ENCODE peak calls at places on chromosome 16, in ten cellular contexts. One of them, this sample, is unnamed.

GRCh38 chr16:58155839-58156238 is 26.7 kb upstream of the CFAP20 start:
- ATAC-seq in left cardiac atrium: no peak
- ATAC-seq in right cardiac atrium: no peak
- ATAC-seq in left ventricle myocardium superior: no peak
- ATAC-seq in Right ventricle myocardium superior: no peak
- ATAC-seq in RWPE2: no peak
- ATAC-seq in A549: no peak
- ATAC-seq in CD4-positive, CD25-positive, alpha-beta regulatory T cell: no peak
- ATAC-seq in activated CD8-positive, alpha-beta memory T cell treated with anti-CD3 and anti-CD28 coated beads, Interleukin-2, amount 10 ng/mL, durations not matched to agents 7 days and 5 days: no peak
- ATAC-seq in heart right ventricle: no peak
- ATAC-seq in this sample: no peak

GRCh38 chr16:27193300-27193990 is 9.9 kb upstream of the KDM8 start:
- ATAC-seq in left cardiac atrium: no peak
- ATAC-seq in right cardiac atrium: no peak
- ATAC-seq in left ventricle myocardium superior: no peak
- ATAC-seq in Right ventricle myocardium superior: no peak
- ATAC-seq in RWPE2: no peak
- ATAC-seq in A549: no peak
- ATAC-seq in CD4-positive, CD25-positive, alpha-beta regulatory T cell: no peak
- ATAC-seq in activated CD8-positive, alpha-beta memory T cell treated with anti-CD3 and anti-CD28 coated beads, Interleukin-2, amount 10 ng/mL, durations not matched to agents 7 days and 5 days: no peak
- ATAC-seq in heart right ventricle: no peak
- ATAC-seq in this sample: no peak

GRCh38 chr16:5621826-5622225 is 524.2 kb upstream of the EEF2KMT start:
- ATAC-seq in left cardiac atrium: no peak
- ATAC-seq in right cardiac atrium: no peak
- ATAC-seq in left ventricle myocardium superior: no peak
- ATAC-seq in Right ventricle myocardium superior: no peak
- ATAC-seq in RWPE2: no peak
- ATAC-seq in A549: no peak
- ATAC-seq in CD4-positive, CD25-positive, alpha-beta regulatory T cell: no peak
- ATAC-seq in activated CD8-positive, alpha-beta memory T cell treated with anti-CD3 and anti-CD28 coated beads, Interleukin-2, amount 10 ng/mL, durations not matched to agents 7 days and 5 days: no peak
- ATAC-seq in heart right ventricle: no peak
- ATAC-seq in this sample: no peak

GRCh38 chr16:1094601-1095449 is 1.2 kb downstream of the C1QTNF8 start:
- ATAC-seq in left cardiac atrium: no peak
- ATAC-seq in right cardiac atrium: no peak
- ATAC-seq in left ventricle myocardium superior: no peak
- ATAC-seq in Right ventricle myocardium superior: no peak
- ATAC-seq in RWPE2: peak
- ATAC-seq in A549: peak
- ATAC-seq in CD4-positive, CD25-positive, alpha-beta regulatory T cell: no peak
- ATAC-seq in activated CD8-positive, alpha-beta memory T cell treated with anti-CD3 and anti-CD28 coated beads, Interleukin-2, amount 10 ng/mL, durations not matched to agents 7 days and 5 days: no peak
- ATAC-seq in heart right ventricle: no peak
- ATAC-seq in this sample: no peak

GRCh38 chr16:9138731-9139501 is 47.5 kb downstream of the HAPSTR1 start:
- ATAC-seq in left cardiac atrium: peak
- ATAC-seq in right cardiac atrium: peak
- ATAC-seq in left ventricle myocardium superior: peak
- ATAC-seq in Right ventricle myocardium superior: peak
- ATAC-seq in RWPE2: peak
- ATAC-seq in A549: peak
- ATAC-seq in CD4-positive, CD25-positive, alpha-beta regulatory T cell: peak
- ATAC-seq in activated CD8-positive, alpha-beta memory T cell treated with anti-CD3 and anti-CD28 coated beads, Interleukin-2, amount 10 ng/mL, durations not matched to agents 7 days and 5 days: peak
- ATAC-seq in heart right ventricle: peak
- ATAC-seq in this sample: peak

GRCh38 chr16:29910819-29911675 is 10.8 kb downstream of the ASPHD1 start:
- ATAC-seq in left cardiac atrium: no peak
- ATAC-seq in right cardiac atrium: peak
- ATAC-seq in left ventricle myocardium superior: no peak
- ATAC-seq in Right ventricle myocardium superior: no peak
- ATAC-seq in RWPE2: peak
- ATAC-seq in A549: peak
- ATAC-seq in CD4-positive, CD25-positive, alpha-beta regulatory T cell: no peak
- ATAC-seq in activated CD8-positive, alpha-beta memory T cell treated with anti-CD3 and anti-CD28 coated beads, Interleukin-2, amount 10 ng/mL, durations not matched to agents 7 days and 5 days: no peak
- ATAC-seq in heart right ventricle: peak
- ATAC-seq in this sample: no peak

GRCh38 chr16:57264950-57265371 is 19.5 kb downstream of the PLLP start:
- ATAC-seq in left cardiac atrium: no peak
- ATAC-seq in right cardiac atrium: no peak
- ATAC-seq in left ventricle myocardium superior: no peak
- ATAC-seq in Right ventricle myocardium superior: no peak
- ATAC-seq in RWPE2: no peak
- ATAC-seq in A549: no peak
- ATAC-seq in CD4-positive, CD25-positive, alpha-beta regulatory T cell: no peak
- ATAC-seq in activated CD8-positive, alpha-beta memory T cell treated with anti-CD3 and anti-CD28 coated beads, Interleukin-2, amount 10 ng/mL, durations not matched to agents 7 days and 5 days: no peak
- ATAC-seq in heart right ventricle: no peak
- ATAC-seq in this sample: no peak

GRCh38 chr16:56732366-56732765 is 2.4 kb downstream of the NUP93 start:
- ATAC-seq in left cardiac atrium: no peak
- ATAC-seq in right cardiac atrium: no peak
- ATAC-seq in left ventricle myocardium superior: no peak
- ATAC-seq in Right ventricle myocardium superior: no peak
- ATAC-seq in RWPE2: no peak
- ATAC-seq in A549: no peak
- ATAC-seq in CD4-positive, CD25-positive, alpha-beta regulatory T cell: no peak
- ATAC-seq in activated CD8-positive, alpha-beta memory T cell treated with anti-CD3 and anti-CD28 coated beads, Interleukin-2, amount 10 ng/mL, durations not matched to agents 7 days and 5 days: no peak
- ATAC-seq in heart right ventricle: no peak
- ATAC-seq in this sample: no peak

GRCh38 chr16:11100239-11100750 is 155.7 kb downstream of the SOCS1 start:
- ATAC-seq in left cardiac atrium: peak
- ATAC-seq in right cardiac atrium: peak
- ATAC-seq in left ventricle myocardium superior: peak
- ATAC-seq in Right ventricle myocardium superior: peak
- ATAC-seq in RWPE2: no peak
- ATAC-seq in A549: no peak
- ATAC-seq in CD4-positive, CD25-positive, alpha-beta regulatory T cell: peak
- ATAC-seq in activated CD8-positive, alpha-beta memory T cell treated with anti-CD3 and anti-CD28 coated beads, Interleukin-2, amount 10 ng/mL, durations not matched to agents 7 days and 5 days: peak
- ATAC-seq in heart right ventricle: peak
- ATAC-seq in this sample: peak

GRCh38 chr16:82020051-82020450 is 8.8 kb upstream of the SDR42E1 start:
- ATAC-seq in left cardiac atrium: no peak
- ATAC-seq in right cardiac atrium: no peak
- ATAC-seq in left ventricle myocardium superior: no peak
- ATAC-seq in Right ventricle myocardium superior: no peak
- ATAC-seq in RWPE2: no peak
- ATAC-seq in A549: no peak
- ATAC-seq in CD4-positive, CD25-positive, alpha-beta regulatory T cell: no peak
- ATAC-seq in activated CD8-positive, alpha-beta memory T cell treated with anti-CD3 and anti-CD28 coated beads, Interleukin-2, amount 10 ng/mL, durations not matched to agents 7 days and 5 days: no peak
- ATAC-seq in heart right ventricle: no peak
- ATAC-seq in this sample: no peak

GRCh38 chr16:89269805-89270665 is 52.5 kb downstream of the ZNF778 start:
- ATAC-seq in left cardiac atrium: no peak
- ATAC-seq in right cardiac atrium: no peak
- ATAC-seq in left ventricle myocardium superior: no peak
- ATAC-seq in Right ventricle myocardium superior: no peak
- ATAC-seq in RWPE2: no peak
- ATAC-seq in A549: no peak
- ATAC-seq in CD4-positive, CD25-positive, alpha-beta regulatory T cell: no peak
- ATAC-seq in activated CD8-positive, alpha-beta memory T cell treated with anti-CD3 and anti-CD28 coated beads, Interleukin-2, amount 10 ng/mL, durations not matched to agents 7 days and 5 days: no peak
- ATAC-seq in heart right ventricle: peak
- ATAC-seq in this sample: no peak

GRCh38 chr16:11603331-11603750 is 16.6 kb upstream of the LITAF start:
- ATAC-seq in left cardiac atrium: no peak
- ATAC-seq in right cardiac atrium: peak
- ATAC-seq in left ventricle myocardium superior: peak
- ATAC-seq in Right ventricle myocardium superior: peak
- ATAC-seq in RWPE2: no peak
- ATAC-seq in A549: no peak
- ATAC-seq in CD4-positive, CD25-positive, alpha-beta regulatory T cell: no peak
- ATAC-seq in activated CD8-positive, alpha-beta memory T cell treated with anti-CD3 and anti-CD28 coated beads, Interleukin-2, amount 10 ng/mL, durations not matched to agents 7 days and 5 days: no peak
- ATAC-seq in heart right ventricle: no peak
- ATAC-seq in this sample: no peak

GRCh38 chr16:3472878-3473595 is 22.3 kb downstream of the C16orf90 start:
- ATAC-seq in left cardiac atrium: no peak
- ATAC-seq in right cardiac atrium: no peak
- ATAC-seq in left ventricle myocardium superior: no peak
- ATAC-seq in Right ventricle myocardium superior: no peak
- ATAC-seq in RWPE2: no peak
- ATAC-seq in A549: no peak
- ATAC-seq in CD4-positive, CD25-positive, alpha-beta regulatory T cell: no peak
- ATAC-seq in activated CD8-positive, alpha-beta memory T cell treated with anti-CD3 and anti-CD28 coated beads, Interleukin-2, amount 10 ng/mL, durations not matched to agents 7 days and 5 days: peak
- ATAC-seq in heart right ventricle: no peak
- ATAC-seq in this sample: no peak

GRCh38 chr16:35639233-35640205 is 2180.1 kb downstream of the TP53TG3F start:
- ATAC-seq in left cardiac atrium: no peak
- ATAC-seq in right cardiac atrium: no peak
- ATAC-seq in left ventricle myocardium superior: no peak
- ATAC-seq in Right ventricle myocardium superior: no peak
- ATAC-seq in RWPE2: peak
- ATAC-seq in A549: no peak
- ATAC-seq in CD4-positive, CD25-positive, alpha-beta regulatory T cell: no peak
- ATAC-seq in activated CD8-positive, alpha-beta memory T cell treated with anti-CD3 and anti-CD28 coated beads, Interleukin-2, amount 10 ng/mL, durations not matched to agents 7 days and 5 days: no peak
- ATAC-seq in heart right ventricle: no peak
- ATAC-seq in this sample: no peak

GRCh38 chr16:67258160-67258835 is 9.5 kb downstream of the SLC9A5 start:
- ATAC-seq in left cardiac atrium: no peak
- ATAC-seq in right cardiac atrium: no peak
- ATAC-seq in left ventricle myocardium superior: no peak
- ATAC-seq in Right ventricle myocardium superior: no peak
- ATAC-seq in RWPE2: no peak
- ATAC-seq in A549: no peak
- ATAC-seq in CD4-positive, CD25-positive, alpha-beta regulatory T cell: no peak
- ATAC-seq in activated CD8-positive, alpha-beta memory T cell treated with anti-CD3 and anti-CD28 coated beads, Interleukin-2, amount 10 ng/mL, durations not matched to agents 7 days and 5 days: no peak
- ATAC-seq in heart right ventricle: no peak
- ATAC-seq in this sample: no peak

GRCh38 chr16:72760581-72760980 is 287.3 kb downstream of the ZFHX3 start:
- ATAC-seq in left cardiac atrium: no peak
- ATAC-seq in right cardiac atrium: no peak
- ATAC-seq in left ventricle myocardium superior: no peak
- ATAC-seq in Right ventricle myocardium superior: no peak
- ATAC-seq in RWPE2: no peak
- ATAC-seq in A549: no peak
- ATAC-seq in CD4-positive, CD25-positive, alpha-beta regulatory T cell: no peak
- ATAC-seq in activated CD8-positive, alpha-beta memory T cell treated with anti-CD3 and anti-CD28 coated beads, Interleukin-2, amount 10 ng/mL, durations not matched to agents 7 days and 5 days: no peak
- ATAC-seq in heart right ventricle: no peak
- ATAC-seq in this sample: no peak

GRCh38 chr16:88504489-88505404 is 51.7 kb downstream of the ZFPM1 start:
- ATAC-seq in left cardiac atrium: no peak
- ATAC-seq in right cardiac atrium: no peak
- ATAC-seq in left ventricle myocardium superior: no peak
- ATAC-seq in Right ventricle myocardium superior: no peak
- ATAC-seq in RWPE2: no peak
- ATAC-seq in A549: no peak
- ATAC-seq in CD4-positive, CD25-positive, alpha-beta regulatory T cell: no peak
- ATAC-seq in activated CD8-positive, alpha-beta memory T cell treated with anti-CD3 and anti-CD28 coated beads, Interleukin-2, amount 10 ng/mL, durations not matched to agents 7 days and 5 days: no peak
- ATAC-seq in heart right ventricle: no peak
- ATAC-seq in this sample: no peak